ENCODE peak calls at places on chromosomes 11 and 22, in six cellular contexts. W, M, L, E, A and R are unnamed samples.

GRCh38 chr11:120184946-120185677 is 25.7 kb upstream of the OAF start:
- DNase-seq in W (no peak), M (no peak), L (no peak), E (no peak), A (peak), R (no peak)

GRCh38 chr11:62574363-62575057 is 819 bp upstream of the EEF1G start:
- DNase-seq in W (no peak), M (no peak), L (no peak), E (peak), A (peak), R (no peak)

GRCh38 chr11:126219547-126219946 is 8.0 kb downstream of the FAM118B start:
- DNase-seq in W (no peak), M (no peak), L (no peak), E (no peak), A (no peak), R (no peak)

GRCh38 chr22:44850946-44851345 is 98.6 kb downstream of the ARHGAP8 start:
- DNase-seq in W (no peak), M (no peak), L (no peak), E (no peak), A (no peak), R (no peak)

GRCh38 chr11:69443968-69444364 is 37.5 kb upstream of the LINC01488 start:
- DNase-seq in W (no peak), M (no peak), L (no peak), E (no peak), A (peak), R (no peak)

GRCh38 chr22:25661067-25661466 is 80.9 kb upstream of the MYO18B start:
- DNase-seq in W (no peak), M (no peak), L (no peak), E (no peak), A (no peak), R (no peak)

GRCh38 chr22:38505595-38506117 is 455 bp downstream of the DDX17 start:
- DNase-seq in W (no peak), M (peak), L (peak), E (peak), A (peak), R (no peak)

GRCh38 chr22:36073476-36073875 is 44.9 kb upstream of the RBFOX2 start:
- DNase-seq in W (no peak), M (no peak), L (no peak), E (no peak), A (no peak), R (no peak)

GRCh38 chr11:3226846-3227567 is 5.2 kb downstream of the MRGPRE start:
- DNase-seq in W (no peak), M (no peak), L (no peak), E (no peak), A (peak), R (no peak)

GRCh38 chr11:19691815-19692214 is 20.8 kb upstream of the NAV2 start:
- DNase-seq in W (no peak), M (no peak), L (no peak), E (no peak), A (no peak), R (no peak)

GRCh38 chr11:128759597-128759996 is 65.7 kb downstream of the FLI1 start:
- DNase-seq in W (no peak), M (no peak), L (no peak), E (no peak), A (peak), R (no peak)

GRCh38 chr22:27859336-27859735 is 57.8 kb upstream of the MN1 start:
- DNase-seq in W (no peak), M (no peak), L (no peak), E (no peak), A (no peak), R (no peak)

GRCh38 chr11:121446752-121447156 is 5.4 kb upstream of the SORL1 start:
- DNase-seq in W (no peak), M (no peak), L (no peak), E (no peak), A (no peak), R (no peak)

GRCh38 chr11:34308821-34309585 is 48.8 kb downstream of the ABTB2 start:
- DNase-seq in W (no peak), M (peak), L (no peak), E (no peak), A (peak), R (no peak)

GRCh38 chr11:115496892-115497291 is 7.3 kb downstream of the CADM1 start:
- DNase-seq in W (no peak), M (no peak), L (no peak), E (no peak), A (no peak), R (no peak)

GRCh38 chr11:101912823-101913284 is 2.0 kb upstream of the CEP126 start:
- DNase-seq in W (no peak), M (no peak), L (no peak), E (no peak), A (no peak), R (no peak)

GRCh38 chr22:37164535-37164887 is 14.8 kb upstream of the IL2RB start:
- DNase-seq in W (no peak), M (no peak), L (no peak), E (no peak), A (peak), R (no peak)

GRCh38 chr22:36731916-36732315 is 28.4 kb upstream of the CACNG2 start:
- DNase-seq in W (no peak), M (no peak), L (no peak), E (no peak), A (no peak), R (no peak)

GRCh38 chr11:82864268-82864667 is 36.0 kb downstream of the PRCP start:
- DNase-seq in W (no peak), M (peak), L (peak), E (peak), A (peak), R (peak)

DNA sequence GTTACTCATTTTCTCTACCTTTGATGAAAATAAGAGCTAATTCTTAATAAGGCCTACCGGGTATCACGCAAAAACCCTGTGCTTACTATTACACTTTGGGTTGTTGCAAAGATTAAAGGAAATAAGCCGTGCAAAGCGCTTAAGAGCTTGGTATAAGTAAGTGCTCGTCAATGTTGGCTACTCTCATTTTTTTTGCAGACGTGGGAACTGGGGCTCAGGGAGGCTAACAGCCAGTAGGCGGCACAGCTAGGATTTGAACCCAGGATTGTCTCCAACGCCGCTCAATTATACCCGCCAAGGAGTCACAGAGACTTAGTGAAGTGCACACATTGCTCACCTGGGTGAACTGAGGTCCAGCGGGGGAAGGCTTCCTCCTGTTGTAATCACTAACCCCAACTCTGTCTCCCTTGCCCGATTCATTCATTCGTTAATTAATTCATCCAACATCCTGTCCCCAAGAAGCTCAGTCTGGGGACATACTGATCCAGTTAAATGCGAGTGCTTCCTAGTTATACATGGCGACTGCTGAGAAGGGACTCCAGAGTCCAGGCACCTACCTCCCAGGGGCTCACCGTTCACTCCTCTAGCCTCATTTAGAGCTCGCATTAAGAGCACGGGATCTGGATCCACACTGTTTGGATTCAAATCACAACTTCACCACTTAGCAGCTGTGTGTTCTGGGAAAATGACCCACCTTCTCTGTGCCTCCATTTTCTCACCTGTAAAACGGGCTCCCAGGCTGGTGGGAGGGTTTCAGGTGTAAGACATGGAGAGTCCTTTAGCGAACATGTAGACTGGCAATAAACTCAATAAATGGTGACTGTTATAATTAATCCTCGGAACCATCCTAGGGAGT is 869 bp upstream of the MTFP1 start:
- DNase-seq in W (no peak), M (no peak), L (peak), E (peak), A (no peak), R (peak)
- TF ChIP-seq CTCF in W (peak), M (no peak), L (no peak), E (peak), A (peak), R (peak)

GRCh38 chr22:42340695-42341383 is 70.4 kb upstream of the TCF20 start:
- DNase-seq in W (no peak), M (no peak), L (no peak), E (no peak), A (no peak), R (no peak)
- H3K4me3 ChIP-seq in W (peak), M (no peak), L (no peak), E (no peak), A (no peak), R (no peak)

GRCh38 chr22:50531546-50532352 is 1.9 kb upstream of the TYMP start:
- DNase-seq in W (no peak), M (no peak), L (no peak), E (no peak), A (peak), R (no peak)

GRCh38 chr22:50530280-50530856 is 556 bp upstream of the TYMP start:
- DNase-seq in W (no peak), M (no peak), L (no peak), E (peak), A (peak), R (no peak)

GRCh38 chr22:50532353-50532700 is 2.5 kb upstream of the TYMP start:
- DNase-seq in W (no peak), M (no peak), L (no peak), E (no peak), A (no peak), R (no peak)

GRCh38 chr22:50529416-50530279 is at the start of gene TYMP:
- DNase-seq in W (no peak), M (no peak), L (no peak), E (no peak), A (peak), R (no peak)

GRCh38 chr22:50530857-50531545 is 1.2 kb upstream of the TYMP start:
- DNase-seq in W (peak), M (no peak), L (peak), E (peak), A (peak), R (no peak)
- TF ChIP-seq CTCF in W (no peak), M (no peak), L (no peak), E (no peak), A (no peak), R (no peak)

GRCh38 chr11:31809543-31809856 is 1.6 kb downstream of the PAX6 start:
- DNase-seq in W (no peak), M (no peak), L (no peak), E (no peak), A (peak), R (no peak)

GRCh38 chr11:31808268-31808667 is 2.9 kb downstream of the PAX6 start:
- DNase-seq in W (no peak), M (no peak), L (no peak), E (no peak), A (peak), R (no peak)

GRCh38 chr11:31810779-31811647 is at the start of gene PAX6:
- DNase-seq in W (no peak), M (peak), L (peak), E (peak), A (peak), R (peak)

GRCh38 chr11:31808721-31809542 is 2.2 kb downstream of the PAX6 start:
- DNase-seq in W (no peak), M (no peak), L (no peak), E (no peak), A (peak), R (no peak)

GRCh38 chr11:31809857-31810778 is 1.0 kb downstream of the PAX6 start:
- DNase-seq in W (no peak), M (no peak), L (peak), E (peak), A (peak), R (no peak)
- H3K4me3 ChIP-seq in W (peak), M (peak), L (peak), E (no peak), A (peak), R (peak)

DNA sequence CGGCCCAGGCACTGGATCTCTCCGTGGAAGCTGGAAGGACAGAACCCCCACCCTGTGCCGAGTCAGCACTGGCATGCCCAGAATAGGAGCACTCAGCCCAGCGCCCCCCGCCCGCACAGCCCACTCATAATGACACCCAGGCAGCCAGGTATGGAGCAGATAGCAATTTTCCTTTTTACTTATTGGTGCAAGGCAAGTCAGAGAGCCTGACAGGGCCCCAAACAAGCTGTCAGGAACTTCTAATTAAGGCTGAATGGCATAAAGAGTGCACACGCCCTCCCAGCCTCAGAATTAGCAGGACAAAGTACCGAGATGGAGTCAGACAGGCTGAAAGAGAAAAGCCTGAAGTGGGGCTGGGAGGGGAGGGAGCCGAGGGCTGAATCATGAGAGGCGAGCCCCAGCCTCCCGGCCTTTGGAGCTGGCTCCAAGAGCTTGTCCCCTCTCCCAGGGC is 76.9 kb downstream of the DSCAML1 start:
- DNase-seq in W (no peak), M (no peak), L (no peak), E (no peak), A (no peak), R (peak)
- TF ChIP-seq CTCF in W (no peak), M (no peak), L (no peak), E (no peak), A (no peak), R (no peak)

GRCh38 chr11:1747753-1748466 is 2.5 kb downstream of the IFITM10 start:
- DNase-seq in W (no peak), M (no peak), L (peak), E (no peak), A (peak), R (no peak)
- H3K4me3 ChIP-seq in W (peak), M (peak), L (peak), E (no peak), A (peak), R (peak)

DNA sequence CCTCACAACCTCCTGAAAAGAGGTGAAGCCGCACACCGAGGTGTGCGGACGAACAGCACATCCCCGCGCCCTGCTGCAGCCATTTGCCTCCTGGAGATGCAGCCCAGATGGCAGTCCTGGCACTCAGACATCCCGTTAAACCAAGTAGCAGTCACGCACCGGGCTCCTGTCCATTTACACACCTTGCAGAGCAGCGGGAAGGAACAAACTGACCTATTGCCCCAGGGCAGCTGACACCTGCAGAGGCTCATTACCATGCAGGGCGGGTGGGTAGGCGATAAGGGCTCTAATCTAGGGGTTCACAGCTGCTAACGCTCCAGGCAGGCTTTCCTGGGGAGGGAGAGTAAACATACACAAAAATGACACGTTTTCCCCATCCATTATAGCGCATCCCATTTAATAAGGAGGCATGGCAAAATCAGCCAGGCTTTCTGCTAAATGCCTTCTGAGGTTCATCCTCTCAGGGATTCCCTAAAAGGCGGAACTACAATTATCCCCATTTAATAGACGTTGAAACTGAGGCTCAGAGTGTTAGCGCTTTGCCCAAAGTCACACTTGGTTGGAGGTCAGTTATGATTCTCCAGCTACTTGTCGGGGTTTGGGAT is 788 bp upstream of the EHBP1L1 start:
- DNase-seq in W (no peak), M (no peak), L (no peak), E (peak), A (peak), R (no peak)
- TF ChIP-seq CTCF in W (no peak), M (no peak), L (no peak), E (no peak), A (no peak), R (no peak)

GRCh38 chr11:86692317-86692716 is 19.9 kb upstream of the ME3 start:
- DNase-seq in W (no peak), M (no peak), L (peak), E (no peak), A (no peak), R (no peak)
- H3K4me3 ChIP-seq in W (no peak), M (no peak), L (no peak), E (no peak), A (no peak), R (no peak)

GRCh38 chr22:49784987-49785614 is 42.6 kb downstream of the BRD1 start:
- DNase-seq in W (no peak), M (no peak), L (no peak), E (no peak), A (no peak), R (no peak)

GRCh38 chr22:49784630-49784971 is 43.1 kb downstream of the BRD1 start:
- DNase-seq in W (no peak), M (no peak), L (no peak), E (no peak), A (no peak), R (no peak)

GRCh38 chr22:49783926-49784629 is 43.6 kb downstream of the BRD1 start:
- DNase-seq in W (no peak), M (no peak), L (no peak), E (no peak), A (no peak), R (no peak)

GRCh38 chr22:49780992-49781782 is 46.5 kb downstream of the BRD1 start:
- DNase-seq in W (no peak), M (no peak), L (no peak), E (no peak), A (no peak), R (peak)

DNA sequence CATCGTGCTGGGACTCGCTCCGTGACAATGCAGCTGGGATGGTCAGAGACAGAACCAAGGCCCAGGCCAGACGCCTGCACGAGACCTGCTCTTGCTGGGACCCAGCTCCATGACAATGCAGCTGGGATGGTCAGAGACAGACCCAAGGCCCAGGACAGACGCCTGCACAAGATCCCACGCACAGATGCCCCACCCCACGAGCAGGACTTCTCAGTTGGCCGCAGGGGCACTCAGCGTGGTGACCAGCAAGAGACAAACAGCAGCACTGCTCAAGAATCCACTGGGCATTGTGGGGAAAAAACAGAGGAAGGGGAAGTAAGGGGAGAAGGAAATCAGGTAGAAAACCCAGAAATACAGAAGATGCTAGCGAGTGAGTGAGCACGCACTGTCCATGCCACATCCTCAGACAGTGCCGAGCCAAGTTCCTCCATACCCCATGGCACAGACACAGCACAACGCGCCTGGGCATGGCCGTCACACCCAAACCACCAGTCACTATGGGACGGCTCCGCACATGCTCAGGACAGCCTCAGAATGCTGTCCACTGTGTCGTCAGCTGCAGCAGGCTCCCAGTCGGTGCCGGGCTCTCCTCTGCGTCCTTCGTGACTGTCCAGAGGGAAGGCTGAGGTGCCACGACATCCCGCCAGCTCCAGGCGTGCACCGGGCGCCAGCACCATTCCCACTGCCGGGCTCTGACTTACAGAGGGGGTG is 44.5 kb downstream of the BRD1 start:
- DNase-seq in W (no peak), M (no peak), L (no peak), E (no peak), A (no peak), R (no peak)
- TF ChIP-seq CTCF in W (no peak), M (no peak), L (no peak), E (no peak), A (no peak), R (no peak)

DNA sequence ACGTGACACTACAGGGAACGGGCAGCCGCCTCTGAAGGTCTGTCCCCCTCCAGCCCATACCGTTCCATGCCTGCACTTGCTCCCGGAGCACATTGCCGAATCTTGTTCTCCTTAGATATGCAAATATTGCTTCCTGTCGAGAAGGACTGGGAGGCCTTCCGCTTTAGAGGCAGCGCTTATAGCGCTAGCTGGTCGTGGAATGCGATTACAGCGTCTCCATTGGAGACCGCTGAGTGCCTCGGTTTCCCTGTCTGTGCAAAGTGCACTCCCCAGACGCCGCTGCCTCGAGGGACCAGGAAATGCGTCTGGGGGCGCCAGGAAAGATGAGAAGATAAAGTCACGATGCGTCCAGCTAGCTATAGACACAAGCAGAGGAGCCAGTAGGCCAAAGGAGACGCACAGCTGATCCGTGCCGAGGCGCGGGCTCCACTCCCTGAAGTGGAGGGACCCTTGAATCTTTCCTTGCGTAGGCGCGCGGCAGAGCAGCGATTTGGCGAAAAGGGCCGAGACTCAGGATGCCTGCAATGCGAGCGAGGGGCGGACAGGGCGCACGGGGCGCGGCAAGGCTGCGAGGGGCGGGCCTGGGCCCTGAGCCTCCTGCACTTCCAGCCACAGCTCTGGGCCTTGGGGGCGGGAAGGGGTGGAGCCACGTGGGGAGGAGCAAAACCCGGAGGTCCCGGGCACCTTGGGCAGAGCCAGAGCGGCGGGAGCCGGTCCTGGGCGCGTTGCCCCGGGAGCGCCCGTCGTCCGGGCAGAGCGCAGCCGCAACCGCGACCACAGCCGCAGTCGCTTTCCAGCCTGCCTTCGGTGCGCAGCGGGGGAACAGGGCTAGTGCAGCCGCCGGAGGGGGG is at the start of gene RASSF10:
- DNase-seq in W (no peak), M (peak), L (peak), E (peak), A (peak), R (no peak)
- H3K4me3 ChIP-seq in W (peak), M (peak), L (peak), E (peak), A (peak), R (peak)